ENCODE peak calls at places on chromosomes 2 and 18, in ten cellular contexts. Y is T-helper 1 cell; B is foreskin fibroblast; C is H9; S is ACHN; N is cardiac fibroblast; T is iPS DF 6.9; M is activated T-helper 1 cell treated with anti-CD3 and anti-CD28 coated beads, Interleukin-2, amount 50 U/mL, for 16 hours; Z is RPMI7951; I is iris pigment epithelial cell. U is an unnamed sample.

GRCh38 chr2:238568455-238569414 is 142.0 kb downstream of the ASB1 start:
- DNase-seq in Y (no peak), B (no peak), C (no peak), S (no peak), N (no peak), T (no peak), M (no peak), Z (no peak), I (no peak), U (no peak)

GRCh38 chr2:35503311-35503710 is 852.3 kb upstream of the CRIM1 start:
- DNase-seq in Y (no peak), B (no peak), C (no peak), S (no peak), N (no peak), T (no peak), M (no peak), Z (no peak), I (no peak), U (no peak)

GRCh38 chr2:240319855-240320560 is 115.5 kb upstream of the GPC1 start:
- DNase-seq in Y (no peak), B (peak), C (no peak), S (no peak), N (peak), T (no peak), M (no peak), Z (peak), I (peak), U (peak)

GRCh38 chr18:67133669-67134068 is 382.9 kb downstream of the DSEL start:
- DNase-seq in Y (no peak), B (no peak), C (no peak), S (no peak), N (no peak), T (no peak), M (no peak), Z (no peak), I (no peak), U (no peak)

GRCh38 chr2:138403431-138403927 is 98.1 kb upstream of the SPOPL start:
- DNase-seq in Y (no peak), B (no peak), C (no peak), S (no peak), N (no peak), T (no peak), M (no peak), Z (peak), I (no peak), U (no peak)

GRCh38 chr18:66727991-66728390 is 124.1 kb upstream of the CDH19 start:
- DNase-seq in Y (no peak), B (no peak), C (no peak), S (no peak), N (peak), T (no peak), M (no peak), Z (no peak), I (no peak), U (no peak)

GRCh38 chr2:220096406-220096805 is 469.0 kb downstream of the SLC4A3 start:
- DNase-seq in Y (no peak), B (no peak), C (no peak), S (no peak), N (no peak), T (no peak), M (no peak), Z (peak), I (no peak), U (no peak)

GRCh38 chr2:119553687-119554344 is 9.6 kb downstream of the CFAP221 start:
- DNase-seq in Y (no peak), B (no peak), C (no peak), S (no peak), N (no peak), T (no peak), M (no peak), Z (no peak), I (no peak), U (no peak)

GRCh38 chr18:79510046-79510685 is 114.4 kb downstream of the NFATC1 start:
- DNase-seq in Y (no peak), B (no peak), C (no peak), S (no peak), N (no peak), T (no peak), M (no peak), Z (no peak), I (no peak), U (no peak)

GRCh38 chr2:35873921-35874320 is 481.7 kb upstream of the CRIM1 start:
- DNase-seq in Y (no peak), B (no peak), C (no peak), S (peak), N (no peak), T (no peak), M (no peak), Z (peak), I (no peak), U (no peak)

GRCh38 chr2:8416836-8417832 is 264.7 kb upstream of the ID2 start:
- DNase-seq in Y (no peak), B (no peak), C (no peak), S (no peak), N (no peak), T (no peak), M (no peak), Z (no peak), I (no peak), U (no peak)

GRCh38 chr18:60235164-60235563 is 137.4 kb downstream of the MC4R start:
- DNase-seq in Y (no peak), B (no peak), C (no peak), S (no peak), N (no peak), T (no peak), M (no peak), Z (no peak), I (no peak), U (no peak)

GRCh38 chr2:134201559-134201958 is 52.3 kb upstream of the MGAT5 start:
- DNase-seq in Y (no peak), B (no peak), C (no peak), S (no peak), N (no peak), T (no peak), M (no peak), Z (no peak), I (no peak), U (no peak)

GRCh38 chr2:138030459-138030858 is 66.2 kb downstream of the HNMT start:
- DNase-seq in Y (no peak), B (no peak), C (no peak), S (no peak), N (peak), T (no peak), M (no peak), Z (no peak), I (peak), U (peak)

GRCh38 chr2:47058061-47058931 is 96.8 kb downstream of the STPG4 start:
- DNase-seq in Y (no peak), B (peak), C (no peak), S (no peak), N (peak), T (no peak), M (no peak), Z (peak), I (peak), U (peak)

GRCh38 chr2:129827251-129827894 is 152.1 kb upstream of the RAB6C start:
- DNase-seq in Y (no peak), B (no peak), C (peak), S (no peak), N (no peak), T (peak), M (no peak), Z (no peak), I (no peak), U (no peak)

GRCh38 chr2:96665083-96665569 is 22.6 kb downstream of the FER1L5 start:
- DNase-seq in Y (no peak), B (peak), C (no peak), S (peak), N (peak), T (no peak), M (no peak), Z (peak), I (peak), U (peak)

GRCh38 chr2:201100497-201100896 is 15.5 kb upstream of the CFLAR start:
- DNase-seq in Y (no peak), B (no peak), C (no peak), S (no peak), N (no peak), T (no peak), M (no peak), Z (no peak), I (no peak), U (no peak)